ENCODE peak calls at places on chromosome 12, in four cellular contexts. X is psoas muscle, U is GM12878, T is heart left ventricle. B is an unnamed sample.
A peak's percentile ranks its signal among the peaks of the same experiment; 100 is the strongest.

GRCh38 chr12:115337693-115338543 is 653.9 kb upstream of the TBX3 start:
- DNase-seq in U (no peak), T (peak; percentile 63), X (peak; percentile 57), B (no peak)

GRCh38 chr12:124296295-124296915 is 1.5 kb downstream of the RFLNA start:
- DNase-seq in U (no peak), T (no peak), X (no peak), B (peak; percentile 88)

GRCh38 chr12:25884024-25884919 is 74.2 kb upstream of the RASSF8 start:
- DNase-seq in U (no peak), T (no peak), X (no peak), B (no peak)

GRCh38 chr12:77537648-77538047 is 293.0 kb upstream of the NAV3 start:
- DNase-seq in T (no peak), U (no peak), X (no peak), B (no peak)

GRCh38 chr12:64480148-64480547 is 28.2 kb downstream of the TBK1 start:
- DNase-seq in U (no peak), X (no peak), T (no peak), B (no peak)

GRCh38 chr12:62603061-62603810 is 136.6 kb downstream of the MON2 start:
- DNase-seq in U (peak; percentile 45), T (peak; percentile 89), X (peak; percentile 88), B (peak; percentile 89)

GRCh38 chr12:44248436-44248835 is 412.6 kb downstream of the TMEM117 start:
- DNase-seq in X (no peak), T (no peak), U (no peak), B (no peak)

GRCh38 chr12:6632026-6632978 is 3.5 kb downstream of the LPAR5 start:
- DNase-seq in X (no peak), T (peak; percentile 29), U (peak; percentile 81), B (peak; percentile 56)

GRCh38 chr12:95970905-95971304 is 25.2 kb downstream of the HAL start:
- DNase-seq in T (no peak), U (no peak), X (no peak), B (no peak)

GRCh38 chr12:6241495-6241894 is 41.3 kb downstream of the CD9 start:
- DNase-seq in X (peak; percentile 67), T (peak; percentile 84), U (no peak), B (peak; percentile 77)

GRCh38 chr12:34393821-34394150 is 371.5 kb downstream of the ALG10 start:
- DNase-seq in X (peak; percentile 8), U (no peak), T (peak; percentile 4), B (peak; percentile 4)
- H3K9me3 ChIP-seq in X (no peaks in the 10 kb centered on the region), U (peaks cover 2% of the 10 kb centered on the region), T (no peaks in the 10 kb centered on the region), B (peaks cover 100% of the 10 kb centered on the region)

GRCh38 chr12:8771072-8771471 is 51.3 kb upstream of the A2ML1 start:
- DNase-seq in U (no peak), X (no peak), T (no peak), B (no peak)
- TF ChIP-seq CTCF in U (no peak), X (no peak), T (no peak), B (no peak)

GRCh38 chr12:89346741-89347324 is 5.5 kb downstream of the DUSP6 start:
- DNase-seq in U (no peak), X (no peak), T (peak; percentile 71), B (no peak)
- H3K4me3 ChIP-seq in U (no peak overlapping the region), X (peak overlapping the region; percentile 77), T (peak overlapping the region; percentile 82), B (no peak overlapping the region)

GRCh38 chr12:14482361-14482760 is 85.3 kb downstream of the PLBD1 start:
- DNase-seq in T (no peak), U (no peak), X (no peak), B (no peak)

GRCh38 chr12:14482886-14483285 is 84.8 kb downstream of the PLBD1 start:
- DNase-seq in X (no peak), T (no peak), U (no peak), B (no peak)

GRCh38 chr12:14473707-14474287 is 93.9 kb downstream of the PLBD1 start:
- DNase-seq in X (no peak), T (no peak), U (no peak), B (no peak)

GRCh38 chr12:14481201-14481600 is 86.5 kb downstream of the PLBD1 start:
- DNase-seq in U (no peak), T (no peak), X (no peak), B (no peak)

DNA sequence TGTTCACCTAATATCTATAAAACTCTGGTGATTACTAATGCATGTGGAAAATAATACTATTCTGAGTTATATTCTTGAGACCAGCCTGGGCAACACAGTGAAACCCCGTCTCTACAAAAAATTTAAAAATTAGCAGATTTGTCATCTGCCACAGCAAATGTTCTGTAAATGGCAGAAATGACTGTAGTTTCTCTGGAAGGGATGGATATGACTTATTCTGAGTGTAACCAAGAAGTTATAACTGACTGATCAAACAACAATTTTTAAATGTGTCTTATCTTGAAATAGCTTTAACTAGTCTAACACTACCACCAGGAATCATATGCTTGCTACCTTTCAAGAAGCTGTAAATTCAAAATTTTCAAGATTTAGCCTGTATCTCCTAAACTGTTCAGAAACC is 88.7 kb downstream of the PLBD1 start:
- DNase-seq in X (no peak), U (no peak), T (no peak), B (no peak)
- H3K9me3 ChIP-seq in X (peaks cover 17% of the 10 kb centered on the region), U (peaks cover 11% of the 10 kb centered on the region), T (peaks cover 22% of the 10 kb centered on the region), B (peaks cover 16% of the 10 kb centered on the region)

GRCh38 chr12:123263196-123263817 is 8.3 kb downstream of the CDK2AP1 start:
- DNase-seq in U (no peak), T (no peak), X (no peak), B (no peak)
- TF ChIP-seq CTCF in U (no peak), T (no peak), X (no peak), B (no peak)

DNA sequence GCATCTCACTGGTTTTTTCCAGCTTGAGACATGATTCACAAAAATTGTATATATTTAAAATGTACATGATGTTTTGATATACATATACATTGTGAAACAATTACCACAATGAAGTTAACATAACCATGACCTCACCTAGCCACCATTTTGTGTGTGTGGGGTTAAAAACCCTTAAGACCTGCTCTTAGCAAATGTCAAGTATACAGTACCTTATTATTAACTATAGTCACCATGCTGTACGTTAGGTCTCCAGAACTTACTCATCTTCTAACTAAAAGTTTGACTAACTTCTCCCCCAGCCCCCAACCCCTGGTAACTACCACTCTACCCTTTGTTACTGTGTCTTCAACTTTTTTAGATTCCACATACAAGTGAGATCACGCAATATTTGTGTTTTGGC is 52.6 kb downstream of the EIF2S3B start:
- DNase-seq in T (no peak), X (no peak), U (no peak), B (no peak)
- H3K4me3 ChIP-seq in T (no peak overlapping the region), X (no peak overlapping the region), U (no peak overlapping the region), B (no peak overlapping the region)

GRCh38 chr12:46256942-46257341 is 11.9 kb downstream of the SLC38A1 start:
- DNase-seq in T (no peak), U (no peak), X (no peak), B (no peak)

GRCh38 chr12:46260153-46260912 is 8.5 kb downstream of the SLC38A1 start:
- DNase-seq in X (no peak), U (no peak), T (no peak), B (no peak)

GRCh38 chr12:46259071-46259470 is 9.8 kb downstream of the SLC38A1 start:
- DNase-seq in U (no peak), X (no peak), T (no peak), B (no peak)

GRCh38 chr12:46259713-46260112 is 9.1 kb downstream of the SLC38A1 start:
- DNase-seq in U (no peak), T (no peak), X (no peak), B (no peak)

GRCh38 chr12:46258129-46258528 is 10.7 kb downstream of the SLC38A1 start:
- DNase-seq in T (no peak), X (no peak), U (no peak), B (no peak)
- H3K9me3 ChIP-seq in T (no peaks in the 10 kb centered on the region), X (no peaks in the 10 kb centered on the region), U (no peaks in the 10 kb centered on the region), B (no peaks in the 10 kb centered on the region)

GRCh38 chr12:113391145-113391544 is 12.5 kb downstream of the SDS start:
- DNase-seq in T (no peak), U (no peak), X (no peak), B (no peak)

GRCh38 chr12:113392988-113393579 is 10.6 kb downstream of the SDS start:
- DNase-seq in T (no peak), X (peak; percentile 43), U (peak; percentile 59), B (no peak)

GRCh38 chr12:113390064-113391043 is 13.3 kb downstream of the SDS start:
- DNase-seq in X (no peak), U (no peak), T (no peak), B (no peak)

GRCh38 chr12:113391650-113392340 is 11.9 kb downstream of the SDS start:
- DNase-seq in X (no peak), U (no peak), T (no peak), B (no peak)

DNA sequence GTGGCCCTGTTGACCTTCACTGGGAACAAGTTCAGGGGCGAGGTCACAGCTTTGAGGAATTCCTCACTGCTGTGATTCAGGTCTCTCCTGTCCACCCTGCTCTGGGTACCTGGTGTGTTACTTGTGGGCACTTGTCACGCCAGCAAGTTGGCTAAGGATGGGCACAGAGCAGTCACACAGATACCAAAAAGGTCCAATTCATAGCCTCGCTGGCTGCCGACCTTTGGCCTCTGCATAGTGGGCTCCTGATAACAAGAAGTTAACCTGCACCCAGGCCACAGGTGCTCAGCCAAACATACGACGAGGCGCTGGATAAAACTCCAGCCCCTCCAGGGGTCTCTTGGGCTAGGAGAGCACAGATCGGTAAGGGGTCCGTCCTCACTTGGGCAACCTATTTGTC is 11.1 kb downstream of the SDS start:
- DNase-seq in T (no peak), U (no peak), X (no peak), B (no peak)
- TF ChIP-seq CTCF in T (no peak), U (no peak), X (no peak), B (no peak)

GRCh38 chr12:132445884-132446471 is 44.0 kb upstream of the FBRSL1 start:
- DNase-seq in T (no peak), U (no peak), X (no peak), B (peak; percentile 87)

GRCh38 chr12:132447327-132447720 is 42.6 kb upstream of the FBRSL1 start:
- DNase-seq in T (no peak), X (no peak), U (no peak), B (no peak)

GRCh38 chr12:132447731-132448452 is 42.1 kb upstream of the FBRSL1 start:
- DNase-seq in U (no peak), X (no peak), T (no peak), B (no peak)

GRCh38 chr12:132444957-132445883 is 44.7 kb upstream of the FBRSL1 start:
- DNase-seq in T (no peak), X (no peak), U (no peak), B (peak; percentile 87)

DNA sequence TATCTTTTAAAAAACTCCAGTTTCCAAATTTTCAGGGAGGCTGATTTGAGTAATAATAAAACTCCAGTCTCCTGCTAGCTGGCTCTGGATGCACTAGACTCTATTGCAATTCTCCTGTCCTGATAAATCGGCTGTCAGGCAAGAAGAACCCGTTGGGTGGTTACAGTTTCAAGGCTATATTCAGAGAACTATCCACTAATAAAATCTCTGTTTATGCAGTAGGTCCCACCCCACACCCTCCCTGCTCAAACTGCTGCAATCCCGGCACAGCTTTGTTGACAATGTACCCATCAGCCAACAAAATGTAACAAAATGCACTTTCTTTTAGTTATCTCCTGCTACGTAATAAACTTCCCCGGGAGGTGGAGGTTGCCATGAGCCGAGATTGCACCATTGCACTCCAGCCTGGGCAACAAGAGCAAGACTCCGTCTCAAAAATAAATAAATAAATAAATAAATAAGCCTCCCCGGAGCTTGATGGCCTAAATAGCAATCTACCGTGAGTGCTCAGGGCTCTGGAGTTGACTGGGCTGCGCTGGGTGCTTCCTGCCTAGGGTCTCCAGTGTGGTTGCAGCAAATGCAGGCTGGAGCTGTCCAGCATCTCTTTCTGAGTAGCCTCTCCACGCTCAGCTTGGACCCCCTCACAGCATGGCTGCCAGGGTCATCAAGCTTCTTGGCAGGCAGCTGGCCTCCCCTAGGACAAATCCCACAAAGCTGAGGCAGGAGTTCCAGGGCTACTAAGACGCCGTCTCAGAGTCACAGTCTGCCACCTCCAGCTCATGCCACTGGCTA is 43.2 kb upstream of the FBRSL1 start:
- DNase-seq in T (no peak), U (no peak), X (no peak), B (no peak)
- H3K4me3 ChIP-seq in T (peak overlapping the region; percentile 41), U (no peak overlapping the region), X (no peak overlapping the region), B (no peak overlapping the region)

GRCh38 chr12:38158428-38159091 is 158.0 kb upstream of the ALG10B start:
- DNase-seq in U (no peak), T (no peak), X (no peak), B (no peak)
- H3K9me3 ChIP-seq in U (no peaks in the 10 kb centered on the region), T (no peaks in the 10 kb centered on the region), X (no peaks in the 10 kb centered on the region), B (peaks cover 47% of the 10 kb centered on the region)